ENCODE peak calls at places on chromosomes 2 and 18, in ten cellular contexts. One of them, this sample, is unnamed.

GRCh38 chr2:238814815-238815214 is 33.1 kb upstream of the TWIST2 start:
- DNase-seq in astrocyte: no peak
- DNase-seq in heart right ventricle: no peak
- DNase-seq in uterus: no peak
- DNase-seq in thoracic aorta: no peak
- DNase-seq in right cardiac atrium: no peak
- DNase-seq in IMR-90: no peak
- DNase-seq in HCT116: no peak
- DNase-seq in CD4-positive, alpha-beta memory T cell: no peak
- DNase-seq in GM23248: no peak
- DNase-seq in this sample: no peak

GRCh38 chr2:193847140-193847539 is 1652.4 kb upstream of the TMEFF2 start:
- DNase-seq in astrocyte: peak; percentile 74
- DNase-seq in heart right ventricle: no peak
- DNase-seq in uterus: no peak
- DNase-seq in thoracic aorta: no peak
- DNase-seq in right cardiac atrium: no peak
- DNase-seq in IMR-90: no peak
- DNase-seq in HCT116: no peak
- DNase-seq in CD4-positive, alpha-beta memory T cell: no peak
- DNase-seq in GM23248: peak; percentile 47
- DNase-seq in this sample: no peak

GRCh38 chr2:186919272-186919671 is 70.3 kb upstream of the ZSWIM2 start:
- DNase-seq in astrocyte: peak; percentile 80
- DNase-seq in heart right ventricle: no peak
- DNase-seq in uterus: no peak
- DNase-seq in thoracic aorta: no peak
- DNase-seq in right cardiac atrium: no peak
- DNase-seq in IMR-90: peak; percentile 82
- DNase-seq in HCT116: peak; percentile 7
- DNase-seq in CD4-positive, alpha-beta memory T cell: no peak
- DNase-seq in GM23248: peak; percentile 83
- DNase-seq in this sample: no peak

GRCh38 chr2:158845869-158846268 is 50.8 kb downstream of the DAPL1 start:
- DNase-seq in astrocyte: peak; percentile 56
- DNase-seq in heart right ventricle: no peak
- DNase-seq in uterus: no peak
- DNase-seq in thoracic aorta: no peak
- DNase-seq in right cardiac atrium: no peak
- DNase-seq in IMR-90: no peak
- DNase-seq in HCT116: no peak
- DNase-seq in CD4-positive, alpha-beta memory T cell: no peak
- DNase-seq in GM23248: peak; percentile 48
- DNase-seq in this sample: no peak

GRCh38 chr2:109203246-109204011 is 74.4 kb downstream of the SH3RF3 start:
- DNase-seq in astrocyte: no peak
- DNase-seq in heart right ventricle: no peak
- DNase-seq in uterus: no peak
- DNase-seq in thoracic aorta: no peak
- DNase-seq in right cardiac atrium: no peak
- DNase-seq in IMR-90: no peak
- DNase-seq in HCT116: no peak
- DNase-seq in CD4-positive, alpha-beta memory T cell: no peak
- DNase-seq in GM23248: no peak
- DNase-seq in this sample: no peak

GRCh38 chr2:118763797-118764196 is 83.7 kb downstream of the EN1 start:
- DNase-seq in astrocyte: peak; percentile 20
- DNase-seq in heart right ventricle: no peak
- DNase-seq in uterus: no peak
- DNase-seq in thoracic aorta: no peak
- DNase-seq in right cardiac atrium: no peak
- DNase-seq in IMR-90: no peak
- DNase-seq in HCT116: no peak
- DNase-seq in CD4-positive, alpha-beta memory T cell: no peak
- DNase-seq in GM23248: peak; percentile 84
- DNase-seq in this sample: no peak

GRCh38 chr2:222404126-222404891 is 20.0 kb upstream of the SGPP2 start:
- DNase-seq in astrocyte: no peak
- DNase-seq in heart right ventricle: no peak
- DNase-seq in uterus: no peak
- DNase-seq in thoracic aorta: no peak
- DNase-seq in right cardiac atrium: peak; percentile 34
- DNase-seq in IMR-90: no peak
- DNase-seq in HCT116: no peak
- DNase-seq in CD4-positive, alpha-beta memory T cell: no peak
- DNase-seq in GM23248: no peak
- DNase-seq in this sample: no peak

GRCh38 chr2:173854840-173855239 is 110.3 kb downstream of the SP3 start:
- DNase-seq in astrocyte: peak; percentile 56
- DNase-seq in heart right ventricle: no peak
- DNase-seq in uterus: peak; percentile 36
- DNase-seq in thoracic aorta: peak; percentile 6
- DNase-seq in right cardiac atrium: peak; percentile 41
- DNase-seq in IMR-90: peak; percentile 58
- DNase-seq in HCT116: no peak
- DNase-seq in CD4-positive, alpha-beta memory T cell: no peak
- DNase-seq in GM23248: peak; percentile 80
- DNase-seq in this sample: no peak

GRCh38 chr2:81234711-81235110 is 930.2 kb upstream of the LRRTM1 start:
- DNase-seq in astrocyte: no peak
- DNase-seq in heart right ventricle: no peak
- DNase-seq in uterus: no peak
- DNase-seq in thoracic aorta: no peak
- DNase-seq in right cardiac atrium: no peak
- DNase-seq in IMR-90: no peak
- DNase-seq in HCT116: no peak
- DNase-seq in CD4-positive, alpha-beta memory T cell: no peak
- DNase-seq in GM23248: no peak
- DNase-seq in this sample: no peak

GRCh38 chr2:152407204-152407721 is 72.3 kb downstream of the FMNL2 start:
- DNase-seq in astrocyte: peak; percentile 42
- DNase-seq in heart right ventricle: peak; percentile 40
- DNase-seq in uterus: peak; percentile 51
- DNase-seq in thoracic aorta: no peak
- DNase-seq in right cardiac atrium: peak; percentile 45
- DNase-seq in IMR-90: peak; percentile 54
- DNase-seq in HCT116: no peak
- DNase-seq in CD4-positive, alpha-beta memory T cell: no peak
- DNase-seq in GM23248: peak; percentile 86
- DNase-seq in this sample: no peak

DNA sequence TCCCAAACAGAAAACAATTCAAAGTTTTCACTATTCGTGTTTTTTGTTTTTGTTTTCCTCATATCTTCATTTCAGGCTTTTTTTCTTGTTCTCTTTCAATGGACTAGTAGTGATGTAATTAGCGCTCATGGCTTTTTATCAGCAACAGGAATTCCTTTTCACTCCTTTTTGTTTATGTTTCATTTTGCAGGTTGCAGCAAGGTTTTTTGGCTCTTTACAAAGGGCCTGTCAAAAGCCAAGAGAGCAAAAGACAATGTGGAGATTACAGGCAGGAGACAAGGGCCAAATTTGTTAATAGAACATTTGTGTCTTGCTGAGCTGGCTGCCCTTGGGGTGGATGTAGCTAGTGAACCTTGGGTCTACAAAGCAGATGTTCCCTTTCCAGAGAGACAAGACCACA is 467.4 kb upstream of the CDH20 start:
- DNase-seq in astrocyte: no peak
- DNase-seq in heart right ventricle: no peak
- DNase-seq in uterus: no peak
- DNase-seq in thoracic aorta: no peak
- DNase-seq in right cardiac atrium: no peak
- DNase-seq in IMR-90: no peak
- DNase-seq in HCT116: no peak
- DNase-seq in CD4-positive, alpha-beta memory T cell: no peak
- DNase-seq in GM23248: no peak
- DNase-seq in this sample: no peak
- H3K27ac ChIP-seq in astrocyte: no peak overlapping the region
- H3K27ac ChIP-seq in heart right ventricle: no peak overlapping the region
- H3K27ac ChIP-seq in uterus: no peak overlapping the region
- H3K27ac ChIP-seq in thoracic aorta: no peak overlapping the region
- H3K27ac ChIP-seq in right cardiac atrium: no peak overlapping the region
- H3K27ac ChIP-seq in IMR-90: no peak overlapping the region
- H3K27ac ChIP-seq in HCT116: no peak overlapping the region
- H3K27ac ChIP-seq in CD4-positive, alpha-beta memory T cell: no peak overlapping the region
- H3K27ac ChIP-seq in GM23248: no peak overlapping the region
- H3K27ac ChIP-seq in this sample: no peak overlapping the region

GRCh38 chr2:236169151-236169721 is 1.1 kb upstream of the GBX2 start:
- DNase-seq in astrocyte: no peak
- DNase-seq in heart right ventricle: no peak
- DNase-seq in uterus: no peak
- DNase-seq in thoracic aorta: no peak
- DNase-seq in right cardiac atrium: no peak
- DNase-seq in IMR-90: no peak
- DNase-seq in HCT116: no peak
- DNase-seq in CD4-positive, alpha-beta memory T cell: no peak
- DNase-seq in GM23248: no peak
- DNase-seq in this sample: no peak

GRCh38 chr2:236171213-236172201 is 3.3 kb upstream of the GBX2 start:
- DNase-seq in astrocyte: no peak
- DNase-seq in heart right ventricle: no peak
- DNase-seq in uterus: no peak
- DNase-seq in thoracic aorta: no peak
- DNase-seq in right cardiac atrium: no peak
- DNase-seq in IMR-90: no peak
- DNase-seq in HCT116: no peak
- DNase-seq in CD4-positive, alpha-beta memory T cell: no peak
- DNase-seq in GM23248: no peak
- DNase-seq in this sample: no peak

GRCh38 chr2:236170678-236171212 is 2.6 kb upstream of the GBX2 start:
- DNase-seq in astrocyte: no peak
- DNase-seq in heart right ventricle: no peak
- DNase-seq in uterus: no peak
- DNase-seq in thoracic aorta: no peak
- DNase-seq in right cardiac atrium: no peak
- DNase-seq in IMR-90: no peak
- DNase-seq in HCT116: no peak
- DNase-seq in CD4-positive, alpha-beta memory T cell: no peak
- DNase-seq in GM23248: no peak
- DNase-seq in this sample: no peak

GRCh38 chr2:236168110-236169067 is at the start of gene GBX2:
- DNase-seq in astrocyte: peak; percentile 42
- DNase-seq in heart right ventricle: no peak
- DNase-seq in uterus: no peak
- DNase-seq in thoracic aorta: no peak
- DNase-seq in right cardiac atrium: peak; percentile 40
- DNase-seq in IMR-90: peak; percentile 17
- DNase-seq in HCT116: peak; percentile 80
- DNase-seq in CD4-positive, alpha-beta memory T cell: no peak
- DNase-seq in GM23248: peak; percentile 75
- DNase-seq in this sample: no peak

DNA sequence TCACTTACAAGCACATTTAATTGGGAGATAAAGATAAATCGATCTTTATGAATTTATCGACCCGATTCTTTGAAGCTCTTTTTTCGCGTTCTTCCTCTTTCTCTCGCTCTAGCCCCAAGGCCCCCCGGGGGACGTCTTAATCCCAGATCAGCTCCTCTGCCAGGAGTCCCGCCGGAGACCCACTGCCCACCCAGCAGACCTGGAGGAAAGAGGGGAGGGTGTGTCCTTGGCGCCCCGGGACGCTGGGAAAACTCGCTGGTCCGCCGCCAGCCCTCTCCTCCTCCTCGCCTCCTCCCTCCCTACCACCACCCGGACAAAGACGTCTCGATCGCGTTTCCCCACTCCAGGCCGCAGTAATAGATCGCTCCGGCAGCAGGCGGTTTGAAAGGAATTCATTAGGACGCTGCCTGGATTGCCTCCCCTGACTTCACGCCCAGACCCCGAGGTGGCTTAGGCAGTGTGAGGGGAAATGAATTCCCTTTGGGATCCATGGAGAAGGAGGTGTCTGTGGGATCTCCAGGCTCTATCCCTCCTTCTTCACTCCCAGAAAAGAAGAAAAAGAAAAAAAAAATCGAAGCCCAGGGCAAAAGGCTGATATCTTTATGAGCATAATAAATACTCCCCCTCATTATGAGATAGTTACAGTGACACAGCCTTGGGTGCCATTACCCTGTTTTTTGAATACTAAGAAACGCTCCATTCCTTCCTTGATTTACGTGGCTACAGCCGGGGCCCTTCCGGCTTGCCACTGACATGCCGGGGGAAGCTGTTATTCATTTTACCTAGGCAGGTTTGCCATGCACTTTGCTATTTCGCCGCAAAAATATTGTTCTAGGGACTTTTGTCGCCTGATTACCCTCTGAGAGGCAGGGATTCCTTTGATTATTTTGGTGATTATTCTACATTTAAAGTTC is 1.8 kb upstream of the GBX2 start:
- DNase-seq in astrocyte: no peak
- DNase-seq in heart right ventricle: no peak
- DNase-seq in uterus: no peak
- DNase-seq in thoracic aorta: no peak
- DNase-seq in right cardiac atrium: no peak
- DNase-seq in IMR-90: no peak
- DNase-seq in HCT116: no peak
- DNase-seq in CD4-positive, alpha-beta memory T cell: no peak
- DNase-seq in GM23248: no peak
- DNase-seq in this sample: no peak
- H3K4me1 ChIP-seq in astrocyte: peaks cover 23% of the 10 kb centered on the region
- H3K4me1 ChIP-seq in heart right ventricle: peaks cover 18% of the 10 kb centered on the region
- H3K4me1 ChIP-seq in uterus: peaks cover 27% of the 10 kb centered on the region
- H3K4me1 ChIP-seq in thoracic aorta: peaks cover 42% of the 10 kb centered on the region
- H3K4me1 ChIP-seq in right cardiac atrium: no peaks in the 10 kb centered on the region
- H3K4me1 ChIP-seq in IMR-90: no peaks in the 10 kb centered on the region
- H3K4me1 ChIP-seq in HCT116: peaks cover 37% of the 10 kb centered on the region
- H3K4me1 ChIP-seq in CD4-positive, alpha-beta memory T cell: no peaks in the 10 kb centered on the region
- H3K4me1 ChIP-seq in GM23248: peaks cover 4% of the 10 kb centered on the region
- H3K4me1 ChIP-seq in this sample: no peaks in the 10 kb centered on the region

GRCh38 chr2:201234167-201235139 is 25.9 kb upstream of the CASP8 start:
- DNase-seq in astrocyte: peak; percentile 23
- DNase-seq in heart right ventricle: no peak
- DNase-seq in uterus: no peak
- DNase-seq in thoracic aorta: no peak
- DNase-seq in right cardiac atrium: no peak
- DNase-seq in IMR-90: peak; percentile 46
- DNase-seq in HCT116: no peak
- DNase-seq in CD4-positive, alpha-beta memory T cell: no peak
- DNase-seq in GM23248: peak; percentile 55
- DNase-seq in this sample: no peak
- H3K4me3 ChIP-seq in astrocyte: no peak overlapping the region
- H3K4me3 ChIP-seq in heart right ventricle: peak overlapping the region; percentile 39
- H3K4me3 ChIP-seq in uterus: no peak overlapping the region
- H3K4me3 ChIP-seq in thoracic aorta: peak overlapping the region; percentile 59
- H3K4me3 ChIP-seq in right cardiac atrium: no peak overlapping the region
- H3K4me3 ChIP-seq in IMR-90: no peak overlapping the region
- H3K4me3 ChIP-seq in HCT116: peak overlapping the region; percentile 74
- H3K4me3 ChIP-seq in CD4-positive, alpha-beta memory T cell: peak overlapping the region; percentile 94
- H3K4me3 ChIP-seq in GM23248: no peak overlapping the region
- H3K4me3 ChIP-seq in this sample: peak overlapping the region; percentile 56

DNA sequence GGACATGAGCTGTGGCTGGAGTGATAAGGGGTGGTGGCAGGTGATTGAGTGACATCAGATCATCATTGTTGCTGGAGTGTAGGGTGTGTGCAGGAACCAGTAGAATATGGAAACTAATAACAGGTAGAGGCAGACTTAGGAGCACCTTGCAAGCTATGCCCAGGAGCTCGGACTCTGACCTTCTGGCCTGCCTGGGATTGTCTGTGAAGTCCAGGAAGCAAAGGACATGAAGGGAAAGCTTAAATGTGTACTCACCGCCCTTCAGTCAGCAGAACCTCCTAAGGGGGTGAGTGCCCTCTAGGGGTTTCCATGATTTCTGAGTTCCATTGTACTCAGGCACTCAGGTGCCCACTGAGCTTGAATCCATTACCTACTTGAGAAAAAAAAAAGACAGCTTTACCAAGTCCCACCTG is 104.2 kb downstream of the CRIM1 start:
- DNase-seq in astrocyte: peak; percentile 54
- DNase-seq in heart right ventricle: no peak
- DNase-seq in uterus: no peak
- DNase-seq in thoracic aorta: no peak
- DNase-seq in right cardiac atrium: no peak
- DNase-seq in IMR-90: peak; percentile 63
- DNase-seq in HCT116: peak; percentile 64
- DNase-seq in CD4-positive, alpha-beta memory T cell: no peak
- DNase-seq in GM23248: peak; percentile 47
- DNase-seq in this sample: no peak
- H3K27ac ChIP-seq in astrocyte: peak overlapping the region; percentile 95
- H3K27ac ChIP-seq in heart right ventricle: no peak overlapping the region
- H3K27ac ChIP-seq in uterus: no peak overlapping the region
- H3K27ac ChIP-seq in thoracic aorta: peak overlapping the region; percentile 51
- H3K27ac ChIP-seq in right cardiac atrium: no peak overlapping the region
- H3K27ac ChIP-seq in IMR-90: peak overlapping the region; percentile 59
- H3K27ac ChIP-seq in HCT116: no peak overlapping the region
- H3K27ac ChIP-seq in CD4-positive, alpha-beta memory T cell: no peak overlapping the region
- H3K27ac ChIP-seq in GM23248: peak overlapping the region; percentile 71
- H3K27ac ChIP-seq in this sample: no peak overlapping the region

This sample was measured in effector memory CD4-positive, alpha-beta T cell.